ENCODE peak calls at places on chromosomes 3 and 15, in nine cellular contexts. G is AG09319, L is endothelial cell of umbilical vein, E is A549, A is NCI-H1436, K is heart left ventricle, B is left ventricle myocardium inferior, Z is AG08396, H is ureter. T is an unnamed sample.

GRCh38 chr15:45441686-45442085 is 63.3 kb upstream of the GATM start:
- DNase-seq in G (no peak), L (peak; percentile 53), E (no peak), A (no peak), K (peak; percentile 28), B (no peak), Z (no peak), H (no peak), T (no peak)

GRCh38 chr3:186759231-186759930 is 24.0 kb upstream of the EIF4A2 start:
- DNase-seq in G (no peak), L (no peak), E (no peak), A (no peak), K (no peak), B (no peak), Z (no peak), H (no peak), T (peak; percentile 28)

GRCh38 chr3:77807312-77807711 is 767.4 kb downstream of the ROBO2 start:
- DNase-seq in G (no peak), L (no peak), E (no peak), A (no peak), K (no peak), B (no peak), Z (no peak), H (no peak), T (no peak)

GRCh38 chr3:135766113-135766512 is 199.4 kb upstream of the PPP2R3A start:
- DNase-seq in G (no peak), L (no peak), E (no peak), A (no peak), K (no peak), B (no peak), Z (no peak), H (no peak), T (no peak)

GRCh38 chr3:166734734-166735133 is 645.4 kb downstream of the ZBBX start:
- DNase-seq in G (no peak), L (no peak), E (no peak), A (no peak), K (no peak), B (no peak), Z (no peak), H (no peak), T (peak; percentile 2)

GRCh38 chr3:104887069-104887468 is 479.6 kb upstream of the ALCAM start:
- DNase-seq in G (no peak), L (no peak), E (no peak), A (no peak), K (no peak), B (no peak), Z (no peak), H (no peak), T (peak; percentile 76)

GRCh38 chr3:170128977-170129431 is 52.5 kb downstream of the PHC3 start:
- DNase-seq in G (no peak), L (no peak), E (peak; percentile 29), A (no peak), K (no peak), B (no peak), Z (peak; percentile 18), H (no peak), T (peak; percentile 46)

GRCh38 chr15:40278026-40278425 is 4.8 kb downstream of the ANKRD63 start:
- DNase-seq in G (no peak), L (no peak), E (no peak), A (no peak), K (no peak), B (no peak), Z (no peak), H (no peak), T (no peak)

GRCh38 chr3:52233968-52234367 is 5.0 kb downstream of the TWF2 start:
- DNase-seq in G (no peak), L (no peak), E (no peak), A (no peak), K (peak; percentile 65), B (peak; percentile 71), Z (no peak), H (peak; percentile 42), T (no peak)

GRCh38 chr15:101357333-101357732 is 62.3 kb upstream of the SNRPA1 start:
- DNase-seq in G (no peak), L (no peak), E (no peak), A (no peak), K (peak; percentile 59), B (peak; percentile 71), Z (no peak), H (no peak), T (peak; percentile 5)

GRCh38 chr15:60116456-60117089 is 112.5 kb downstream of the FOXB1 start:
- DNase-seq in G (no peak), L (no peak), E (no peak), A (no peak), K (no peak), B (no peak), Z (no peak), H (no peak), T (no peak)

GRCh38 chr15:34366271-34367043 is 539 bp downstream of the LPCAT4 start:
- DNase-seq in G (no peak), L (peak; percentile 34), E (peak; percentile 66), A (peak; percentile 47), K (peak; percentile 69), B (peak; percentile 70), Z (peak; percentile 65), H (peak; percentile 81), T (peak; percentile 73)

GRCh38 chr3:43217206-43217605 is 69.1 kb upstream of the SNRK start:
- DNase-seq in G (no peak), L (no peak), E (no peak), A (no peak), K (no peak), B (no peak), Z (no peak), H (no peak), T (no peak)